ENCODE peak calls at places on chromosomes 5 and 9, in nine cellular contexts. E is HEK293T, N is NCI-H146, R is Karpas-422, L is coronary artery, W is AG04449, Z is pancreas, K is HS-5, O is neuronal stem cell. D is an unnamed sample.

GRCh38 chr9:127049581-127049980 is 72.9 kb downstream of the ANGPTL2 start:
- DNase-seq in R (no peak), K (no peak), O (no peak), Z (no peak), E (no peak), N (no peak), L (no peak), W (no peak), D (no peak)

GRCh38 chr9:37936965-37937364 is 33.0 kb upstream of the SLC25A51 start:
- DNase-seq in E (no peak), N (no peak), Z (no peak), R (no peak), W (no peak), O (no peak), L (no peak), K (no peak), D (no peak)

GRCh38 chr9:4860383-4860782 is 67.6 kb downstream of the RCL1 start:
- DNase-seq in E (no peak), Z (no peak), N (no peak), W (no peak), R (no peak), K (no peak), L (no peak), O (no peak), D (no peak)

GRCh38 chr5:6736106-6736505 is 22.9 kb downstream of the TENT4A start:
- DNase-seq in W (no peak), O (no peak), K (no peak), L (no peak), R (no peak), E (no peak), N (no peak), Z (no peak), D (no peak)

GRCh38 chr9:16515879-16516289 is 354.6 kb downstream of the BNC2 start:
- DNase-seq in E (no peak), O (no peak), Z (no peak), R (no peak), N (no peak), K (no peak), L (no peak), W (no peak), D (no peak)

GRCh38 chr5:134511796-134512660 is 13.4 kb upstream of the JADE2 start:
- DNase-seq in E (no peak), W (no peak), R (no peak), K (no peak), L (no peak), O (no peak), N (no peak), Z (peak; percentile 75), D (no peak)

GRCh38 chr5:135438712-135439111 is 8.4 kb downstream of the DCANP1 start:
- DNase-seq in K (no peak), N (no peak), R (no peak), W (no peak), Z (no peak), L (no peak), E (no peak), O (no peak), D (no peak)

GRCh38 chr9:107239474-107239873 is 43.6 kb upstream of the RAD23B start:
- DNase-seq in N (peak; percentile 31), Z (no peak), L (no peak), O (no peak), W (no peak), R (peak; percentile 69), K (peak; percentile 30), E (no peak), D (no peak)

GRCh38 chr5:2203774-2204173 is 321.0 kb upstream of the IRX4 start:
- DNase-seq in R (no peak), O (no peak), K (no peak), N (no peak), Z (no peak), W (no peak), L (peak; percentile 14), E (no peak), D (no peak)